ENCODE peak calls at places on chromosomes 11 and 22, in seven cellular contexts. One of them, this sample, is unnamed.

GRCh38 chr22:19058713-19059451 is 63.3 kb downstream of the DGCR2 start:
- DNase-seq in stomach: peak; percentile 28
- DNase-seq in HFFc6: no peak
- DNase-seq in mammary epithelial cell: no peak
- DNase-seq in osteocyte: no peak
- DNase-seq in PC-9: no peak
- DNase-seq in natural killer cell: no peak
- DNase-seq in this sample: peak; percentile 52

GRCh38 chr22:43529461-43529860 is 117.6 kb downstream of the MPPED1 start:
- DNase-seq in stomach: no peak
- DNase-seq in natural killer cell: no peak
- DNase-seq in mammary epithelial cell: no peak
- DNase-seq in HFFc6: no peak
- DNase-seq in PC-9: no peak
- DNase-seq in osteocyte: no peak
- DNase-seq in this sample: no peak

GRCh38 chr22:45639747-45640102 is 31.9 kb upstream of the ATXN10 start:
- DNase-seq in osteocyte: no peak
- DNase-seq in PC-9: no peak
- DNase-seq in mammary epithelial cell: no peak
- DNase-seq in HFFc6: no peak
- DNase-seq in natural killer cell: no peak
- DNase-seq in stomach: no peak
- DNase-seq in this sample: no peak

GRCh38 chr11:67629386-67630229 is at the start of gene NUDT8:
- DNase-seq in PC-9: peak; percentile 80
- DNase-seq in osteocyte: peak; percentile 94
- DNase-seq in stomach: peak; percentile 89
- DNase-seq in natural killer cell: peak; percentile 93
- DNase-seq in HFFc6: peak; percentile 61
- DNase-seq in mammary epithelial cell: peak; percentile 77
- DNase-seq in this sample: no peak

GRCh38 chr11:13449522-13449921 is 13.5 kb downstream of the BTBD10 start:
- DNase-seq in mammary epithelial cell: no peak
- DNase-seq in stomach: no peak
- DNase-seq in HFFc6: no peak
- DNase-seq in PC-9: no peak
- DNase-seq in natural killer cell: no peak
- DNase-seq in osteocyte: no peak
- DNase-seq in this sample: no peak

GRCh38 chr11:72534859-72535547 is 100.7 kb upstream of the CLPB start:
- DNase-seq in osteocyte: no peak
- DNase-seq in mammary epithelial cell: no peak
- DNase-seq in HFFc6: peak; percentile 48
- DNase-seq in natural killer cell: no peak
- DNase-seq in stomach: no peak
- DNase-seq in PC-9: no peak
- DNase-seq in this sample: no peak

GRCh38 chr11:358129-358805 is 11.0 kb upstream of the B4GALNT4 start:
- DNase-seq in stomach: no peak
- DNase-seq in mammary epithelial cell: no peak
- DNase-seq in HFFc6: no peak
- DNase-seq in PC-9: no peak
- DNase-seq in natural killer cell: no peak
- DNase-seq in osteocyte: no peak
- DNase-seq in this sample: no peak

GRCh38 chr22:45309422-45310227 is at the start of gene FAM118A:
- DNase-seq in stomach: peak; percentile 95
- DNase-seq in osteocyte: peak; percentile 99
- DNase-seq in natural killer cell: peak; percentile 100
- DNase-seq in mammary epithelial cell: peak; percentile 94
- DNase-seq in PC-9: peak; percentile 99
- DNase-seq in HFFc6: peak; percentile 84
- DNase-seq in this sample: peak; percentile 100

GRCh38 chr11:79087957-79088318 is 352.9 kb downstream of the TENM4 start:
- DNase-seq in osteocyte: no peak
- DNase-seq in PC-9: no peak
- DNase-seq in HFFc6: no peak
- DNase-seq in natural killer cell: no peak
- DNase-seq in mammary epithelial cell: no peak
- DNase-seq in stomach: no peak
- DNase-seq in this sample: no peak

GRCh38 chr11:122406466-122406865 is 249.1 kb upstream of the UBASH3B start:
- DNase-seq in HFFc6: no peak
- DNase-seq in stomach: no peak
- DNase-seq in osteocyte: no peak
- DNase-seq in mammary epithelial cell: no peak
- DNase-seq in natural killer cell: no peak
- DNase-seq in PC-9: no peak
- DNase-seq in this sample: no peak

GRCh38 chr11:121134758-121135312 is 33.8 kb downstream of the TECTA start:
- DNase-seq in PC-9: no peak
- DNase-seq in natural killer cell: no peak
- DNase-seq in stomach: no peak
- DNase-seq in HFFc6: no peak
- DNase-seq in mammary epithelial cell: no peak
- DNase-seq in osteocyte: no peak
- DNase-seq in this sample: no peak

GRCh38 chr11:113121746-113122145 is 160.5 kb downstream of the NCAM1 start:
- DNase-seq in mammary epithelial cell: no peak
- DNase-seq in HFFc6: no peak
- DNase-seq in stomach: no peak
- DNase-seq in osteocyte: no peak
- DNase-seq in natural killer cell: no peak
- DNase-seq in PC-9: no peak
- DNase-seq in this sample: no peak

GRCh38 chr11:76216536-76217326 is 10.4 kb upstream of the WNT11 start:
- DNase-seq in PC-9: no peak
- DNase-seq in mammary epithelial cell: no peak
- DNase-seq in natural killer cell: no peak
- DNase-seq in osteocyte: no peak
- DNase-seq in stomach: no peak
- DNase-seq in HFFc6: no peak
- DNase-seq in this sample: no peak

GRCh38 chr11:102111011-102111786 is 952 bp downstream of the YAP1 start:
- DNase-seq in PC-9: peak; percentile 82
- DNase-seq in stomach: peak; percentile 79
- DNase-seq in HFFc6: peak; percentile 48
- DNase-seq in osteocyte: peak; percentile 92
- DNase-seq in mammary epithelial cell: peak; percentile 72
- DNase-seq in natural killer cell: no peak
- DNase-seq in this sample: peak; percentile 94

GRCh38 chr11:74739546-74740270 is 8.5 kb upstream of the CHRDL2 start:
- DNase-seq in osteocyte: peak; percentile 83
- DNase-seq in PC-9: peak; percentile 58
- DNase-seq in natural killer cell: no peak
- DNase-seq in HFFc6: peak; percentile 63
- DNase-seq in mammary epithelial cell: peak; percentile 60
- DNase-seq in stomach: peak; percentile 57
- DNase-seq in this sample: no peak

GRCh38 chr11:114168086-114168448 is 108.6 kb downstream of the ZBTB16 start:
- DNase-seq in stomach: no peak
- DNase-seq in mammary epithelial cell: no peak
- DNase-seq in PC-9: no peak
- DNase-seq in HFFc6: no peak
- DNase-seq in osteocyte: no peak
- DNase-seq in natural killer cell: no peak
- DNase-seq in this sample: no peak

GRCh38 chr11:65954771-65955170 is 6.8 kb upstream of the SART1 start:
- DNase-seq in PC-9: no peak
- DNase-seq in stomach: no peak
- DNase-seq in mammary epithelial cell: peak; percentile 40
- DNase-seq in natural killer cell: no peak
- DNase-seq in osteocyte: no peak
- DNase-seq in HFFc6: no peak
- DNase-seq in this sample: no peak
- TF ChIP-seq CTCF in PC-9: no peak
- TF ChIP-seq CTCF in stomach: no peak
- TF ChIP-seq CTCF in mammary epithelial cell: no peak
- TF ChIP-seq CTCF in natural killer cell: no peak
- TF ChIP-seq CTCF in osteocyte: no peak
- TF ChIP-seq CTCF in HFFc6: no peak
- TF ChIP-seq CTCF in this sample: no peak

GRCh38 chr22:50250555-50251471 is at the start of gene HDAC10:
- DNase-seq in osteocyte: peak; percentile 92
- DNase-seq in PC-9: peak; percentile 83
- DNase-seq in mammary epithelial cell: peak; percentile 76
- DNase-seq in natural killer cell: peak; percentile 60
- DNase-seq in HFFc6: peak; percentile 64
- DNase-seq in stomach: peak; percentile 90
- DNase-seq in this sample: no peak

GRCh38 chr22:50253046-50253580 is 2.0 kb upstream of the HDAC10 start:
- DNase-seq in osteocyte: no peak
- DNase-seq in PC-9: no peak
- DNase-seq in HFFc6: no peak
- DNase-seq in mammary epithelial cell: no peak
- DNase-seq in natural killer cell: no peak
- DNase-seq in stomach: no peak
- DNase-seq in this sample: no peak

GRCh38 chr22:50251472-50252054 is 498 bp upstream of the HDAC10 start:
- DNase-seq in HFFc6: no peak
- DNase-seq in natural killer cell: peak; percentile 31
- DNase-seq in mammary epithelial cell: no peak
- DNase-seq in osteocyte: no peak
- DNase-seq in stomach: no peak
- DNase-seq in PC-9: no peak
- DNase-seq in this sample: no peak

GRCh38 chr22:50253941-50254340 is 2.9 kb upstream of the HDAC10 start:
- DNase-seq in mammary epithelial cell: no peak
- DNase-seq in osteocyte: no peak
- DNase-seq in PC-9: no peak
- DNase-seq in natural killer cell: no peak
- DNase-seq in HFFc6: no peak
- DNase-seq in stomach: no peak
- DNase-seq in this sample: no peak

GRCh38 chr22:50252081-50253045 is 1.3 kb upstream of the HDAC10 start:
- DNase-seq in natural killer cell: peak; percentile 65
- DNase-seq in stomach: peak; percentile 84
- DNase-seq in osteocyte: no peak
- DNase-seq in HFFc6: no peak
- DNase-seq in mammary epithelial cell: peak; percentile 64
- DNase-seq in PC-9: peak; percentile 83
- DNase-seq in this sample: no peak
- TF ChIP-seq CTCF in natural killer cell: peak; percentile 72
- TF ChIP-seq CTCF in stomach: peak; percentile 75
- TF ChIP-seq CTCF in osteocyte: peak; percentile 77
- TF ChIP-seq CTCF in HFFc6: peak; percentile 78
- TF ChIP-seq CTCF in mammary epithelial cell: peak; percentile 68
- TF ChIP-seq CTCF in PC-9: peak; percentile 91
- TF ChIP-seq CTCF in this sample: peak; percentile 74

GRCh38 chr11:12100429-12100828 is 10.0 kb upstream of the MICAL2 start:
- DNase-seq in PC-9: no peak
- DNase-seq in mammary epithelial cell: no peak
- DNase-seq in osteocyte: no peak
- DNase-seq in stomach: no peak
- DNase-seq in natural killer cell: no peak
- DNase-seq in HFFc6: no peak
- DNase-seq in this sample: no peak

GRCh38 chr11:12101318-12101717 is 9.1 kb upstream of the MICAL2 start:
- DNase-seq in osteocyte: no peak
- DNase-seq in PC-9: no peak
- DNase-seq in mammary epithelial cell: no peak
- DNase-seq in natural killer cell: no peak
- DNase-seq in stomach: no peak
- DNase-seq in HFFc6: no peak
- DNase-seq in this sample: no peak

GRCh38 chr11:12100886-12101285 is 9.5 kb upstream of the MICAL2 start:
- DNase-seq in mammary epithelial cell: no peak
- DNase-seq in HFFc6: no peak
- DNase-seq in natural killer cell: no peak
- DNase-seq in PC-9: no peak
- DNase-seq in osteocyte: no peak
- DNase-seq in stomach: no peak
- DNase-seq in this sample: no peak

GRCh38 chr11:12098601-12099000 is 11.8 kb upstream of the MICAL2 start:
- DNase-seq in osteocyte: no peak
- DNase-seq in HFFc6: no peak
- DNase-seq in natural killer cell: no peak
- DNase-seq in PC-9: no peak
- DNase-seq in stomach: no peak
- DNase-seq in mammary epithelial cell: no peak
- DNase-seq in this sample: no peak

GRCh38 chr11:12099132-12099873 is 11.1 kb upstream of the MICAL2 start:
- DNase-seq in PC-9: no peak
- DNase-seq in mammary epithelial cell: no peak
- DNase-seq in natural killer cell: no peak
- DNase-seq in osteocyte: no peak
- DNase-seq in HFFc6: no peak
- DNase-seq in stomach: no peak
- DNase-seq in this sample: no peak
- TF ChIP-seq CTCF in PC-9: no peak
- TF ChIP-seq CTCF in mammary epithelial cell: no peak
- TF ChIP-seq CTCF in natural killer cell: no peak
- TF ChIP-seq CTCF in osteocyte: no peak
- TF ChIP-seq CTCF in HFFc6: peak; percentile 57
- TF ChIP-seq CTCF in stomach: no peak
- TF ChIP-seq CTCF in this sample: peak; percentile 29

GRCh38 chr11:105315287-105315686 is 175.7 kb upstream of the CARD18 start:
- DNase-seq in PC-9: no peak
- DNase-seq in osteocyte: no peak
- DNase-seq in mammary epithelial cell: peak; percentile 8
- DNase-seq in HFFc6: no peak
- DNase-seq in natural killer cell: no peak
- DNase-seq in stomach: no peak
- DNase-seq in this sample: no peak
- TF ChIP-seq CTCF in PC-9: no peak
- TF ChIP-seq CTCF in osteocyte: no peak
- TF ChIP-seq CTCF in mammary epithelial cell: no peak
- TF ChIP-seq CTCF in HFFc6: no peak
- TF ChIP-seq CTCF in natural killer cell: no peak
- TF ChIP-seq CTCF in stomach: no peak
- TF ChIP-seq CTCF in this sample: no peak